ENCODE peak calls at places on chromosomes 16 and 17, in nine cellular contexts. X is CD4-positive, alpha-beta memory T cell; C is stomach; V is mucosa of descending colon; L is transverse colon; Y is psoas muscle; H is neuronal stem cell; N is fibroblast of lung; O is K562. S is an unnamed sample.

GRCh38 chr17:21247859-21248258 is 5.4 kb downstream of the NATD1 start:
- DNase-seq in Y (no peak), V (no peak), L (no peak), C (no peak), O (no peak), N (no peak), X (no peak), H (no peak), S (no peak)

GRCh38 chr16:68539704-68540370 is 746 bp downstream of the ZFP90 start:
- DNase-seq in X (peak; percentile 41), H (no peak), Y (no peak), O (no peak), C (no peak), N (peak; percentile 22), L (no peak), V (no peak), S (no peak)

GRCh38 chr17:29740017-29740416 is 117.3 kb upstream of the CORO6 start:
- DNase-seq in N (no peak), V (no peak), Y (no peak), C (no peak), O (no peak), L (no peak), X (no peak), H (peak; percentile 47), S (no peak)

GRCh38 chr16:84013787-84014569 is 28.6 kb downstream of the SLC38A8 start:
- DNase-seq in Y (no peak), N (peak; percentile 18), L (peak; percentile 92), V (peak; percentile 92), C (peak; percentile 91), X (peak; percentile 42), H (peak; percentile 90), O (peak; percentile 98), S (peak; percentile 89)

GRCh38 chr17:50194441-50195195 is 6.8 kb downstream of the COL1A1 start:
- DNase-seq in V (no peak), O (no peak), L (no peak), H (no peak), N (no peak), Y (no peak), C (no peak), X (no peak), S (no peak)

GRCh38 chr16:7335991-7336634 is 3.5 kb downstream of the RBFOX1 start:
- DNase-seq in Y (no peak), X (no peak), H (no peak), L (no peak), O (no peak), C (no peak), N (no peak), V (no peak), S (no peak)

GRCh38 chr16:80580109-80580832 is 39.5 kb downstream of the DYNLRB2 start:
- DNase-seq in C (no peak), N (no peak), X (peak; percentile 64), Y (no peak), V (no peak), H (no peak), L (no peak), O (no peak), S (no peak)

GRCh38 chr17:20157078-20157360 is 147.9 kb downstream of the SPECC1 start:
- DNase-seq in N (no peak), L (peak; percentile 27), Y (no peak), O (no peak), C (peak; percentile 35), H (no peak), V (peak; percentile 59), X (no peak), S (no peak)

GRCh38 chr17:68294196-68294555 is 2.9 kb downstream of the ARSG start:
- DNase-seq in O (no peak), H (peak; percentile 30), N (no peak), V (no peak), C (no peak), L (no peak), X (no peak), Y (no peak), S (no peak)

GRCh38 chr17:68295086-68295485 is 3.8 kb downstream of the ARSG start:
- DNase-seq in X (no peak), O (no peak), H (no peak), L (no peak), C (no peak), V (no peak), N (no peak), Y (no peak), S (no peak)

GRCh38 chr17:68294617-68295016 is 3.3 kb downstream of the ARSG start:
- DNase-seq in Y (no peak), V (no peak), O (no peak), X (no peak), H (no peak), L (no peak), N (no peak), C (no peak), S (no peak)

GRCh38 chr17:68292689-68293040 is 1.4 kb downstream of the ARSG start:
- DNase-seq in L (no peak), N (no peak), Y (no peak), O (no peak), H (no peak), C (no peak), V (no peak), X (no peak), S (no peak)

GRCh38 chr17:68293490-68294195 is 2.3 kb downstream of the ARSG start:
- DNase-seq in V (no peak), O (no peak), X (no peak), C (no peak), N (no peak), H (peak; percentile 15), L (no peak), Y (no peak), S (no peak)
- H3K4me1 ChIP-seq in V (peaks cover 19% of the 10 kb centered on the region), O (peaks cover 8% of the 10 kb centered on the region), X (peaks cover 79% of the 10 kb centered on the region), C (peaks cover 56% of the 10 kb centered on the region), N (peaks cover 8% of the 10 kb centered on the region), H (peaks cover 16% of the 10 kb centered on the region), L (no peaks in the 10 kb centered on the region), Y (peaks cover 28% of the 10 kb centered on the region), S (peaks cover 65% of the 10 kb centered on the region)

GRCh38 chr17:46865100-46865499 is 13.7 kb downstream of the WNT9B start:
- DNase-seq in O (no peak), H (no peak), Y (no peak), C (no peak), V (no peak), X (no peak), N (no peak), L (no peak), S (no peak)

GRCh38 chr17:46862949-46863348 is 11.6 kb downstream of the WNT9B start:
- DNase-seq in Y (no peak), V (no peak), C (no peak), N (no peak), X (no peak), O (peak; percentile 82), L (no peak), H (no peak), S (no peak)

GRCh38 chr17:46866747-46867146 is 15.4 kb downstream of the WNT9B start:
- DNase-seq in X (no peak), L (no peak), H (no peak), V (no peak), C (no peak), Y (no peak), N (no peak), O (no peak), S (no peak)

GRCh38 chr17:46866325-46866724 is 14.9 kb downstream of the WNT9B start:
- DNase-seq in O (no peak), V (no peak), C (no peak), N (no peak), Y (no peak), H (no peak), L (no peak), X (no peak), S (no peak)

DNA sequence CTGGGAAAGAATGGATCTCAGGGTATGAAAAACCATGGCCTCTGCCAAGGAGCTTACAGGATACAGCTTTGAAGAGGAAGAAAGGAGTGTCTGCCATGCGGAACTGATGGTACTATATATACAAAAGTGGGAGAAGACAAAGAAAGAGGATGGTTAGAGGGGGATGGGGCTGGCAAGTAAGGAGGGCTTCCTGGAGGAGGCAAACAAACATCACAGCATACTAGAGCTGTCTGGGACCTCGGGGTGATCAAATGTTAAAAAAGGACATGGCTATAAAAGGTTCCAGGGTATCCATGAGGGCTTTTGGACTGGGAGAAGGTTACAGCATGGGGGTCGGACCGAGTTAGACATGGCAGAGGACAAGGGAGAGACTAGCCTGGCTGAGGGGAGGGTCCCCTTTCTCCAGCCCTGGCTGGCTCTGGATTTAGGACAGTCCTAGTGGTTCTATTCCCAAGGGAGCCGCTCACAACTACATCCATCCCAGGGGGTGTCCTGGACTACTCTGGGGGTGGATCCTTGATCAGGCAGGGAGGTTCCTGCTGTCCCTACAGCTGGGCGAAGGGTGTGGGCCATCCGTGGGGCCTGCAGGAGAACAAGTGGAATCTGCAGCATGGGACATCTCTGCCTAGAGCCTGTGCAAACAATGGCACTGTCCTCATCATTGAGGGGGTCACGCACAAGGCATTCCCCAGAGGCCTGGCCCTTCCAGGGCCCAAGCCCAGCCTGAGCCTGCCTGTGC is 12.2 kb downstream of the WNT9B start:
- DNase-seq in C (no peak), X (no peak), L (no peak), N (no peak), O (no peak), H (no peak), Y (no peak), V (no peak), S (no peak)
- H3K4me1 ChIP-seq in C (no peaks in the 10 kb centered on the region), X (no peaks in the 10 kb centered on the region), L (no peaks in the 10 kb centered on the region), N (no peaks in the 10 kb centered on the region), O (peaks cover 7% of the 10 kb centered on the region), H (no peaks in the 10 kb centered on the region), Y (peaks cover under 1% of the 10 kb centered on the region), V (no peaks in the 10 kb centered on the region), S (no peaks in the 10 kb centered on the region)

DNA sequence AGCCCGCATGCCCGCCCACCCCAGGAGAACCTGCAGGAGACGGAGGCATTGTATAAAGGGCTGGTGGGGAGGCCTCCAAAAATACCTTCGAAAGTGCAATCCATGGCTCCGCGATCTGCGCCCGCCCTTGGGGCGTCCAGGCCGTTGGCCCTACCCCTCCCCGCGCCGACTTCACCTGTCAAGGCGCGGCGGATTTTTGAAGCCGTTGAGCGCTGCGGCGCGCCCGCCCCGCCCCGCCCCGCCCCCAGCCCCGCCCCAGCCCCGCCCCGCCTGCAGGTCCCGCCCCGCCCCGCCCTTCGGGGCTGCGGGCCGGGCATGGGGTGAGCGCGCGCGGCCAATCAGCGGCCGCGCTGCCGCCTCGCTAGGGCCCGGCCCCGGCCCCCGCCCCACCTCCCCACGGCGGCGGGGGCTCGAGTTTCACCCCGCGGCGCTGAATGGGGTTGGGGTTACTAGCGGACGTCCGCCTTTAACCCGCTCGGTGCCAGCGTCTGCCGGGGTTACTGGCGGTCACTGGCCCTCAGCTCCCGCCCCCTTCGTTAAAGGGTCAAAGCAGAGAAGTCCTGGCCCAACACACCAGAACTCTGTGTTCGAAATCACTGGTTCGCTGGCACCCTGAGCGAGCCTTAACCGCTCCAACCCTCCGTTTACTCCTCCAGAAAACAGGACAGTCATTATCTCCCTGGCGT is 13.2 kb downstream of the SREBF1 start:
- DNase-seq in X (peak; percentile 86), C (peak; percentile 89), O (peak; percentile 98), N (peak; percentile 74), H (peak; percentile 89), Y (peak; percentile 90), V (peak; percentile 92), L (peak; percentile 89), S (peak; percentile 95)
- H3K4me1 ChIP-seq in X (peaks cover 87% of the 10 kb centered on the region), C (peaks cover 98% of the 10 kb centered on the region), O (peaks cover 82% of the 10 kb centered on the region), N (peaks cover 54% of the 10 kb centered on the region), H (peaks cover 35% of the 10 kb centered on the region), Y (peaks cover 74% of the 10 kb centered on the region), V (peaks cover 82% of the 10 kb centered on the region), L (peaks cover 39% of the 10 kb centered on the region), S (peaks cover 54% of the 10 kb centered on the region)

DNA sequence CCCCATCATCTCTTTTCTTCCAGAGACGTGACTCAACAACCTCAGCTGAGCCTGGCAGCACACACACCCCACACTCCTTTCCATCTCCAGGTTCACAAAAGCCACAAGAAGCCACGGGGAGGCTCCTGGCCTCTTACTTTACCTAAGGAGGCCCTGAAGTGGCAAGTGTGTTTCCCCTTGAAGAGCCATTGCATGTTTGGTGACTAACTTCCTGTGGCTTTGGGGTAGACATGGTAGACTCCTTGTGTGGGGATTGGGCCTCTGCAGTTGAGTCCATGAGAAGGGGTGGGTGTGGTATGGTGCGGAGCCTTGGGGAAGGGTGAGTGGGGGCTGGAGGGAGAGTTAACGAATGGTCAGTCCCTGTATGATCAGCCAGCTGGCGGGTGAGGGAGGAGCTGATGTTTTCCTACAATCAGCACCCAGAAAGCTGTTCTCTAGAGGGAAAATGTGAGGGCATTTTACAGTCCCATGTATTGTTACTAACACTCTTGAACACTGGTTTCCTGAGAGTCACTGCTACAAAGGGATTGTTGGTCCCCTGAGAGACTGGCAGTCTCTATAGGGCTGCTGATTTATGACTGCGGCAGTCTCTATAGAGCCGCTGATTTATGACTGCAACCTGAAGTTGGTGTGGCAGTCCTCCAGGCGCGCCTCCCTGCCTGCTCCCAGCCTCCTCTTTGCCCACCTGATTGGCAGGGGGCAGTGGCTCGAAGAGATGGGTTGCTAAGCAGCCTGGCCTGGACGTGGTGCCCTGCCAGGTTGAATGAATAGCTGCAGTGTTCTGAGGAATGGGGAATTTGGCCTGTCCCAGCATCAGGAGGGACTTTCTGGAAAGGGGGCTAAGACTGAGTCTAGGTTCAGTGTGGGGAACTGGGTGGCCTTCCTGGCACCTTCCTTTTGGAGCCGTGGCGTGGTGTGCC is 24.5 kb downstream of the SAP30BP start:
- DNase-seq in C (no peak), Y (no peak), V (no peak), L (no peak), O (no peak), H (no peak), X (no peak), N (no peak), S (no peak)
- H3K4me1 ChIP-seq in C (peaks cover 97% of the 10 kb centered on the region), Y (peaks cover 79% of the 10 kb centered on the region), V (peaks cover 21% of the 10 kb centered on the region), L (peaks cover 15% of the 10 kb centered on the region), O (no peaks in the 10 kb centered on the region), H (no peaks in the 10 kb centered on the region), X (peaks cover 20% of the 10 kb centered on the region), N (no peaks in the 10 kb centered on the region), S (peaks cover 67% of the 10 kb centered on the region)